ENCODE peak calls at places on chromosome 14, in seven cellular contexts. G is IMR-90; F is pancreas; S is CD8-positive, alpha-beta T cell; H is cardiac muscle cell; Z is GM23338; O is hepatocyte. B is an unnamed sample.

GRCh38 chr14:104171948-104172347 is 33.6 kb downstream of the KIF26A start:
- DNase-seq in G (no peak), F (peak; percentile 57), S (no peak), H (no peak), Z (no peak), O (no peak), B (no peak)

GRCh38 chr14:50018236-50019210 is 97.8 kb downstream of the VCPKMT start:
- DNase-seq in G (peak; percentile 80), F (no peak), S (no peak), H (peak; percentile 39), Z (no peak), O (peak; percentile 81), B (peak; percentile 62)

GRCh38 chr14:104676694-104677505 is 12.5 kb upstream of the INF2 start:
- DNase-seq in G (no peak), F (peak; percentile 38), S (no peak), H (no peak), Z (peak; percentile 73), O (peak; percentile 80), B (peak; percentile 62)

GRCh38 chr14:87286191-87286590 is 706.8 kb downstream of the GALC start:
- DNase-seq in G (no peak), F (no peak), S (no peak), H (no peak), Z (no peak), O (no peak), B (no peak)

GRCh38 chr14:68251766-68252100 is 432.2 kb downstream of the RAD51B start:
- DNase-seq in G (no peak), F (no peak), S (no peak), H (no peak), Z (no peak), O (no peak), B (no peak)

GRCh38 chr14:89444044-89444443 is 27.0 kb upstream of the FOXN3 start:
- DNase-seq in G (no peak), F (no peak), S (no peak), H (no peak), Z (no peak), O (no peak), B (no peak)

GRCh38 chr14:23559010-23559920 is 3.2 kb downstream of the THTPA start:
- DNase-seq in G (peak; percentile 55), F (peak; percentile 61), S (peak; percentile 51), H (peak; percentile 74), Z (peak; percentile 93), O (peak; percentile 79), B (peak; percentile 49)

GRCh38 chr14:25833341-25834121 is 764.3 kb downstream of the NOVA1 start:
- DNase-seq in G (no peak), F (no peak), S (no peak), H (peak; percentile 16), Z (peak; percentile 74), O (peak; percentile 72), B (peak; percentile 49)

GRCh38 chr14:89572566-89573398 is 155.7 kb upstream of the FOXN3 start:
- DNase-seq in G (no peak), F (no peak), S (no peak), H (no peak), Z (no peak), O (no peak), B (no peak)

GRCh38 chr14:96267336-96267735 is 11.3 kb downstream of the BDKRB1 start:
- DNase-seq in G (peak; percentile 91), F (peak; percentile 78), S (no peak), H (peak; percentile 85), Z (no peak), O (peak; percentile 65), B (no peak)

GRCh38 chr14:60514378-60515243 is 5.7 kb downstream of the SIX6 start:
- DNase-seq in G (no peak), F (no peak), S (no peak), H (peak; percentile 6), Z (peak; percentile 75), O (peak; percentile 57), B (no peak)

GRCh38 chr14:34872822-34873590 is 2.2 kb downstream of the BAZ1A start:
- DNase-seq in G (peak; percentile 69), F (no peak), S (no peak), H (peak; percentile 59), Z (peak; percentile 16), O (peak; percentile 23), B (peak; percentile 27)

GRCh38 chr14:48111151-48111550 is 435.7 kb upstream of the MDGA2 start:
- DNase-seq in G (no peak), F (no peak), S (no peak), H (no peak), Z (no peak), O (no peak), B (no peak)

GRCh38 chr14:80781968-80782367 is 159.6 kb downstream of the CEP128 start:
- DNase-seq in G (peak; percentile 47), F (no peak), S (no peak), H (peak; percentile 9), Z (no peak), O (no peak), B (no peak)

GRCh38 chr14:32738206-32738871 is 200.3 kb upstream of the NPAS3 start:
- DNase-seq in G (no peak), F (no peak), S (no peak), H (no peak), Z (no peak), O (no peak), B (no peak)

GRCh38 chr14:101101456-101102056 is 198.0 kb upstream of the RTL1 start:
- DNase-seq in G (no peak), F (no peak), S (no peak), H (no peak), Z (no peak), O (no peak), B (peak; percentile 4)

DNA sequence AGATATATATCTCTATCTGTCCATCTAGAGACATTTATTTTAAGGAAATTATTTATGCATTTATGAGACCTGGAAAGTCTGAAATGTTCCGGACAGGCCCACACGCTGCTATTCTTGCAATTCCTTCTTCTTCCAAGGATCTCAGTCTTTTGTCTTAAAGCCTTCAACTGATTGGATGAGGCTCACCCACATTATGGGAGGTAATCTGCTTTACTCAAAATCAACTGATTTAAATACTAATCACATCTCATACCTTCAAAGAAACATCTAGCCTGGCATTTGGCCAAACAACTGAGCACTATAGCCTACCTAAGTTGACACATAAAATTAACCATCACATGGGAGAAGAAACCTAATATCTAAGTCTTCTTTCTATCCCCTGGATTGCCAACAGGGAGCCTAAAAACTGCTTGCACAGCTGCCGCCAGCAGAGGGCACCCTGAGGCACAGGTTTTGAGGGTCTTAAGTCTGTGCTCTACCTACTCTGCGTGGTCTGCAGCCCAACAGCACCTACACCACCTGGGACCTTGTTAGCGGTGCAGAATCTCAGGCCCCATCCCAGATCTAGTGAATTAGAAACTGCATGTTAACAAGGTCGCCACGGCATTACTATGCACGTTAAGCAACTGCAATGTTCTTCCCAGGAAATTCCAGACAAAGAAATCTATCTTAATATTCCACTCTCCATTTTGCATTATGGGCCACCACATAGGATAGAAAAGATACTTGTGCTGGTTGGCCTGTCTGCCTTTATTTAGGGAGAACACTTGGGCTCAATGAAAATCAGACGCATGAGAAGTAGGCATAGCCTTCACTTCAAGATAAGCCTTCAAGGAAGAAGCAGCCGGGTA is 249.7 kb downstream of the FOXG1 start:
- DNase-seq in G (peak; percentile 51), F (peak; percentile 11), S (no peak), H (peak; percentile 67), Z (peak; percentile 86), O (peak; percentile 59), B (no peak)
- TF ChIP-seq CTCF in G (peak; percentile 74), F (peak; percentile 35), S (no peak), H (peak; percentile 95), Z (peak; percentile 94), O (peak; percentile 70), B (no peak)

GRCh38 chr14:75845136-75845804 is 136.5 kb downstream of the TGFB3 start:
- DNase-seq in G (no peak), F (no peak), S (no peak), H (no peak), Z (no peak), O (no peak), B (no peak)

GRCh38 chr14:75840911-75841310 is 140.9 kb downstream of the TGFB3 start:
- DNase-seq in G (no peak), F (no peak), S (no peak), H (no peak), Z (peak; percentile 21), O (no peak), B (no peak)

GRCh38 chr14:75844486-75844885 is 137.3 kb downstream of the TGFB3 start:
- DNase-seq in G (no peak), F (no peak), S (no peak), H (no peak), Z (no peak), O (no peak), B (no peak)

GRCh38 chr14:75847584-75847983 is 134.2 kb downstream of the TGFB3 start:
- DNase-seq in G (no peak), F (no peak), S (no peak), H (no peak), Z (no peak), O (no peak), B (no peak)

GRCh38 chr14:75842624-75843023 is 139.2 kb downstream of the TGFB3 start:
- DNase-seq in G (no peak), F (no peak), S (no peak), H (no peak), Z (no peak), O (no peak), B (no peak)
- H3K27me3 ChIP-seq in G (no peaks in the 10 kb centered on the region), F (no peaks in the 10 kb centered on the region), S (no peaks in the 10 kb centered on the region), H (no peaks in the 10 kb centered on the region), Z (no peaks in the 10 kb centered on the region), O (no peaks in the 10 kb centered on the region), B (no peaks in the 10 kb centered on the region)

GRCh38 chr14:71362282-71362681 is 455.0 kb downstream of the PCNX1 start:
- DNase-seq in G (no peak), F (no peak), S (no peak), H (no peak), Z (peak; percentile 37), O (no peak), B (no peak)
- H3K4me1 ChIP-seq in G (peaks cover 25% of the 10 kb centered on the region), F (peaks cover 8% of the 10 kb centered on the region), S (no peaks in the 10 kb centered on the region), H (peaks cover 19% of the 10 kb centered on the region), Z (peaks cover 8% of the 10 kb centered on the region), O (peaks cover 31% of the 10 kb centered on the region), B (no peaks in the 10 kb centered on the region)

GRCh38 chr14:59125156-59125555 is 63.3 kb upstream of the DAAM1 start:
- DNase-seq in G (no peak), F (no peak), S (no peak), H (no peak), Z (no peak), O (no peak), B (no peak)

GRCh38 chr14:59120931-59121330 is 67.5 kb upstream of the DAAM1 start:
- DNase-seq in G (no peak), F (no peak), S (no peak), H (no peak), Z (no peak), O (no peak), B (no peak)

GRCh38 chr14:59123526-59123925 is 64.9 kb upstream of the DAAM1 start:
- DNase-seq in G (peak; percentile 32), F (no peak), S (no peak), H (peak; percentile 54), Z (no peak), O (no peak), B (no peak)

GRCh38 chr14:59126714-59127436 is 61.6 kb upstream of the DAAM1 start:
- DNase-seq in G (peak; percentile 64), F (no peak), S (no peak), H (peak; percentile 78), Z (peak; percentile 76), O (peak; percentile 71), B (no peak)

DNA sequence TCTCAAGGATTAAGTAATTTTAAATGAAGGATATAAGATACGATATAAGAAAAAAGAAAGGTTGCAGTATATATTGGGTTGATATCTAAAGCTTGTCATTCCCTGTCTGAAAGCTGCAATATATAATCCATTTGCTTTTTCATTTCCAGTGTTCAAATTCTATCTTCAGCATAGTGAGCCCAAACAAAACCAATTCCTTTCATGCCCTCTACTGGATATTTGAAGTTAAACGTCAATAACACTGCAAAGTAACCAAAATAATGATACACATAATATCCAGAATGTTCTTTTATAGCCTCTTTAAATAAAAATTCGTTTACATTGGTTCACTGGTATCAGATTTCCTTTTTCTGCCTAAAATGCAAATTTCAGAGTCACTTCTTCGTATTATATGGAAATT is 64.5 kb upstream of the DAAM1 start:
- DNase-seq in G (peak; percentile 49), F (no peak), S (no peak), H (peak; percentile 40), Z (peak; percentile 12), O (peak; percentile 18), B (no peak)
- TF ChIP-seq CTCF in G (peak; percentile 63), F (no peak), S (no peak), H (peak; percentile 31), Z (peak; percentile 50), O (peak; percentile 65), B (no peak)